ENCODE peak calls at places on chromosomes 2 and 18, in seven cellular contexts. One of them, this sample, is unnamed.

GRCh38 chr2:218781691-218782528 is at the start of gene CYP27A1:
- DNase-seq in epithelial cell of prostate: no peak
- DNase-seq in activated CD4-positive, alpha-beta T cell treated with anti-CD3 and anti-CD28 coated beads, Interleukin-2, amount 50 U/mL, for 48 hours: no peak
- DNase-seq in fibroblast of lung: peak
- DNase-seq in NCI-H2081 treated with DMSO at 0.1 percent for 48 hours: no peak
- DNase-seq in NCI-H345: no peak
- DNase-seq in ACHN: peak
- DNase-seq in this sample: no peak

GRCh38 chr2:60678551-60678950 is 77.5 kb upstream of the PAPOLG start:
- DNase-seq in epithelial cell of prostate: no peak
- DNase-seq in activated CD4-positive, alpha-beta T cell treated with anti-CD3 and anti-CD28 coated beads, Interleukin-2, amount 50 U/mL, for 48 hours: no peak
- DNase-seq in fibroblast of lung: no peak
- DNase-seq in NCI-H2081 treated with DMSO at 0.1 percent for 48 hours: no peak
- DNase-seq in NCI-H345: no peak
- DNase-seq in ACHN: no peak
- DNase-seq in this sample: no peak

GRCh38 chr2:227876536-227876882 is 5.1 kb downstream of the DAW1 start:
- DNase-seq in epithelial cell of prostate: no peak
- DNase-seq in activated CD4-positive, alpha-beta T cell treated with anti-CD3 and anti-CD28 coated beads, Interleukin-2, amount 50 U/mL, for 48 hours: no peak
- DNase-seq in fibroblast of lung: no peak
- DNase-seq in NCI-H2081 treated with DMSO at 0.1 percent for 48 hours: no peak
- DNase-seq in NCI-H345: no peak
- DNase-seq in ACHN: no peak
- DNase-seq in this sample: no peak

GRCh38 chr2:84516234-84516986 is at the start of gene DNAH6:
- DNase-seq in epithelial cell of prostate: peak
- DNase-seq in activated CD4-positive, alpha-beta T cell treated with anti-CD3 and anti-CD28 coated beads, Interleukin-2, amount 50 U/mL, for 48 hours: peak
- DNase-seq in fibroblast of lung: peak
- DNase-seq in NCI-H2081 treated with DMSO at 0.1 percent for 48 hours: peak
- DNase-seq in NCI-H345: peak
- DNase-seq in ACHN: peak
- DNase-seq in this sample: peak

GRCh38 chr2:128716371-128716770 is 397.7 kb upstream of the HS6ST1 start:
- DNase-seq in epithelial cell of prostate: no peak
- DNase-seq in activated CD4-positive, alpha-beta T cell treated with anti-CD3 and anti-CD28 coated beads, Interleukin-2, amount 50 U/mL, for 48 hours: no peak
- DNase-seq in fibroblast of lung: no peak
- DNase-seq in NCI-H2081 treated with DMSO at 0.1 percent for 48 hours: no peak
- DNase-seq in NCI-H345: no peak
- DNase-seq in ACHN: no peak
- DNase-seq in this sample: no peak

GRCh38 chr2:242030226-242030575 is 160.7 kb downstream of the RTP5 start:
- DNase-seq in epithelial cell of prostate: no peak
- DNase-seq in activated CD4-positive, alpha-beta T cell treated with anti-CD3 and anti-CD28 coated beads, Interleukin-2, amount 50 U/mL, for 48 hours: no peak
- DNase-seq in fibroblast of lung: no peak
- DNase-seq in NCI-H2081 treated with DMSO at 0.1 percent for 48 hours: no peak
- DNase-seq in NCI-H345: no peak
- DNase-seq in ACHN: no peak
- DNase-seq in this sample: no peak

GRCh38 chr2:160731415-160731814 is 237.8 kb upstream of the RBMS1 start:
- DNase-seq in epithelial cell of prostate: no peak
- DNase-seq in activated CD4-positive, alpha-beta T cell treated with anti-CD3 and anti-CD28 coated beads, Interleukin-2, amount 50 U/mL, for 48 hours: no peak
- DNase-seq in fibroblast of lung: no peak
- DNase-seq in NCI-H2081 treated with DMSO at 0.1 percent for 48 hours: no peak
- DNase-seq in NCI-H345: no peak
- DNase-seq in ACHN: no peak
- DNase-seq in this sample: no peak

GRCh38 chr18:73791081-73791480 is 356.6 kb downstream of the FBXO15 start:
- DNase-seq in epithelial cell of prostate: no peak
- DNase-seq in activated CD4-positive, alpha-beta T cell treated with anti-CD3 and anti-CD28 coated beads, Interleukin-2, amount 50 U/mL, for 48 hours: no peak
- DNase-seq in fibroblast of lung: peak
- DNase-seq in NCI-H2081 treated with DMSO at 0.1 percent for 48 hours: no peak
- DNase-seq in NCI-H345: no peak
- DNase-seq in ACHN: no peak
- DNase-seq in this sample: no peak

GRCh38 chr2:200352631-200353030 is 46.1 kb downstream of the SPATS2L start:
- DNase-seq in epithelial cell of prostate: no peak
- DNase-seq in activated CD4-positive, alpha-beta T cell treated with anti-CD3 and anti-CD28 coated beads, Interleukin-2, amount 50 U/mL, for 48 hours: no peak
- DNase-seq in fibroblast of lung: peak
- DNase-seq in NCI-H2081 treated with DMSO at 0.1 percent for 48 hours: no peak
- DNase-seq in NCI-H345: no peak
- DNase-seq in ACHN: peak
- DNase-seq in this sample: no peak